ENCODE peak calls at places on chromosomes 6 and 20, in nine cellular contexts. F is fibroblast of lung, G is mammary epithelial cell, H is heart right ventricle, T is aorta, E is psoas muscle, I is tibial artery, B is cardiac muscle cell, W is pancreas. K is an unnamed sample. For H3K9me3, the result is how much of the 10 kb centered on the place peaks cover.

GRCh38 chr6:15279047-15279661 is 33.3 kb downstream of the JARID2 start:
- DNase-seq in I (no peak), H (no peak), B (no peak), E (no peak), T (no peak), W (no peak), G (no peak), F (no peak), K (no peak)

GRCh38 chr20:60035-60918 is 27.2 kb upstream of the DEFB125 start:
- DNase-seq in W (no peak), G (no peak), T (no peak), B (no peak), F (peak), E (no peak), H (no peak), I (no peak), K (no peak)

GRCh38 chr6:68279793-68280557 is 355.1 kb upstream of the ADGRB3 start:
- DNase-seq in W (no peak), B (peak), F (peak), I (no peak), H (no peak), E (no peak), T (no peak), G (no peak), K (no peak)

GRCh38 chr6:144377586-144377985 is 92.5 kb downstream of the UTRN start:
- DNase-seq in H (no peak), T (no peak), F (peak), I (no peak), B (peak), G (peak), W (no peak), E (no peak), K (no peak)

GRCh38 chr6:129750390-129750789 is 40.4 kb upstream of the ARHGAP18 start:
- DNase-seq in T (no peak), G (no peak), I (no peak), E (no peak), F (peak), W (no peak), B (peak), H (no peak), K (no peak)

GRCh38 chr6:42938987-42939809 is 9.9 kb downstream of the CNPY3 start:
- DNase-seq in B (no peak), T (no peak), I (no peak), E (no peak), F (no peak), H (no peak), G (no peak), W (peak), K (no peak)

GRCh38 chr20:62238569-62239277 is 402 bp downstream of the OSBPL2 start:
- DNase-seq in E (no peak), W (peak), F (peak), G (peak), H (no peak), B (no peak), I (no peak), T (no peak), K (no peak)

GRCh38 chr20:32474717-32474966 is 110.5 kb downstream of the NOL4L start:
- DNase-seq in I (no peak), B (no peak), H (no peak), T (no peak), W (no peak), F (no peak), E (no peak), G (no peak), K (no peak)

GRCh38 chr20:47748851-47749250 is 36.4 kb downstream of the SULF2 start:
- DNase-seq in H (no peak), I (no peak), E (no peak), G (no peak), W (no peak), T (no peak), F (no peak), B (no peak), K (no peak)

GRCh38 chr20:14335122-14335521 is 2.3 kb downstream of the FLRT3 start:
- DNase-seq in H (no peak), G (no peak), F (no peak), B (no peak), E (no peak), T (no peak), W (no peak), I (no peak), K (no peak)
- H3K4me3 ChIP-seq in H (no peak), G (peak), F (peak), B (peak), E (peak), T (no peak), W (no peak), I (no peak), K (no peak)

GRCh38 chr6:81026041-81026553 is 726.4 kb downstream of the TENT5A start:
- DNase-seq in G (no peak), W (no peak), E (no peak), I (no peak), F (no peak), T (no peak), B (no peak), H (no peak), K (no peak)

GRCh38 chr6:81023708-81024107 is 728.8 kb downstream of the TENT5A start:
- DNase-seq in I (no peak), E (no peak), H (no peak), F (no peak), T (no peak), W (no peak), B (no peak), G (no peak), K (no peak)

DNA sequence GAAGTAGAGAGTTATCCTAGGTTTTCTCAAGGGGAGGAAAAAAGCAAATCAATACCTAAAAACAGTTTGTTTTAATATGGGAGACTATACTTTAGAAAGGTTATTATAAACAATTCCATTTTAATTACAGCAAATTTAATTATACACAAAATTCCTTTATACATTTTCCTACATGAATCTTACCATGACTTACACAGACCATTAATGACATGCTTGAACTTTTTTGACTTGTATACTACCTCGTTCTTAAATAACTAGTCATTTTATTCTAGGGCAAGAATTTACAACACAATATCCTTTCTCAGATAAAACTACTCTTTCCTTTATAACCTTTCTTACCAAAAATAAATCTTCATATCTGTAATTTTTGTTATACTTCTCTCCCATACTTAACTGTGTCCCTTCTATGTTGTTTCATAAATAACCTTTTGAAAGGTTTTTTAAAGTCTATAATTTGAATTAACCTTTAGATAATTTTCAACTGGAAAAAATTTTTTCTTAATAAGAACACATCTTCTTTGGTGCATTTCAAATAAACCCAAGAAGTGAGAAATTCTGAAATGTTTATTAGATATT is 729.4 kb downstream of the TENT5A start:
- DNase-seq in T (no peak), W (no peak), H (no peak), F (peak), E (no peak), G (no peak), B (no peak), I (no peak), K (no peak)
- H3K9me3 ChIP-seq in T (under half), W (under half), H (under half), F (under half), E (under half), G (under half), B (under half), I (under half), K (under half)

GRCh38 chr20:33662172-33662571 is at the start of gene C20orf144:
- DNase-seq in B (no peak), W (peak), F (no peak), H (no peak), E (no peak), G (no peak), I (no peak), T (no peak), K (no peak)

GRCh38 chr20:33664762-33665144 is 2.0 kb upstream of the ACTL10 start:
- DNase-seq in E (no peak), W (peak), F (no peak), T (no peak), G (no peak), I (no peak), B (no peak), H (no peak), K (no peak)

GRCh38 chr20:33666293-33667244 is at the start of gene ACTL10:
- DNase-seq in B (peak), W (peak), F (peak), G (peak), E (peak), H (peak), T (peak), I (peak), K (peak)

GRCh38 chr20:33663161-33664084 is 1.3 kb downstream of the C20orf144 start:
- DNase-seq in W (peak), H (peak), I (peak), T (peak), B (peak), E (peak), G (peak), F (peak), K (peak)

GRCh38 chr20:33664085-33664761 is 2.1 kb downstream of the C20orf144 start:
- DNase-seq in E (no peak), H (no peak), T (no peak), I (no peak), G (no peak), B (no peak), F (no peak), W (peak), K (no peak)
- H3K4me3 ChIP-seq in E (peak), H (peak), T (peak), I (peak), G (peak), B (peak), F (peak), W (peak), K (peak)

GRCh38 chr6:121633309-121633708 is 197.9 kb downstream of the GJA1 start:
- DNase-seq in H (no peak), G (no peak), W (no peak), I (no peak), F (no peak), B (no peak), T (no peak), E (no peak), K (no peak)
- H3K9me3 ChIP-seq in H (under half), G (under half), W (under half), I (under half), F (under half), B (under half), T (under half), E (under half), K (under half)

DNA sequence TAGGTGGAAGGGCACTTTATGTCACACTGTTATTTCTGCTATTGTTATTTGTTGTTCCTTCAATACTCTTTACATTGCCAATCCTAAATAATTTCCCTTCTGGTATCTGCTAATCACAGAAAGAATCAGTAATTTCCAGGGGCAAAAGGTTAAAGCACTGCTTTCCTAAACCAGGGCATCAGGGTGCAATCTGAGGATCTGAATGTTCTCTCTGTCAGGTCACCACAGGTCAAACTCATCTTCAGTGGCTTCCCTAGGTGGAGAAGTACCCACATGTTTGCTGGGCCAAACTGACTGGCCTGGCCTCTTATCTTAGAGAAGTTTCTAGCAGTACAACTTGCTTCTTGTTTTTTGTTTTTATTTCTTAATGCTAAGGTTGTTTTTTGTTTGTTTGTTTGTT is 118.7 kb downstream of the OPRM1 start:
- DNase-seq in H (no peak), G (no peak), F (no peak), B (no peak), I (no peak), T (no peak), E (no peak), W (no peak), K (no peak)
- H3K4me3 ChIP-seq in H (no peak), G (no peak), F (no peak), B (no peak), I (no peak), T (no peak), E (no peak), W (no peak), K (no peak)

DNA sequence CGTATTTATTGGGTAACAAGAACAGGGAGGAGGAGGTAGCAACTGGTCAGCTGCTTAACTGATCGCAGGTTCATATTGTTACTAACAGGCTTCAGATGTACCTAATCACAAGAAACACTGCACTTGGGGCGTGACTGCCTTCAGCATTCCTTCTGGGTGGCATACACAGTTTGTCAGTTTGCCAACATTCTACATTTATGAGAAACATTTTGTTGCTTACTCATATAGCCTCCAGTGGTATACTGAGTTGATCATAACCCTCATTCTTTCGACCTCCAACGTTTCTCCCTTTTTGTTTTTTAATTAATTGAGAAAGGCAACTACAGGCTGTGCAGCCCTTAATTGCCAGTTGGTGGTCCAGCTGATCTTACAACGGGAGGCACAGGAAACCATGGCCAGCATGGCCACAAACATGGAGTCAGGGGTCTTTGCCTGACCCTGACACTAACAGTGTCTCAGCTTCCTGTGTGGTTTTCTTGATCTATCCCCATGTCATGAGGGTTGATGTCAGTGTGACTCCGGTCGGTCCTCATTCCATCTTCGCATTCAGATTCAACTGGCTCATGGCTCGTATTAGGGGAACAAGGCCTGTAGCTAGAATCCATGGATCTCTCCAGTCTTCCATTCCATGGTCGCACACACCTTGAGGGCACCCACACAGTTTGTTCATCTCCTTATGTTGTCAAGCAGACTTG is 9.4 kb downstream of the EPB41L2 start:
- DNase-seq in W (no peak), B (no peak), H (no peak), G (peak), E (no peak), F (no peak), T (no peak), I (no peak), K (no peak)
- H3K9me3 ChIP-seq in W (under half), B (under half), H (under half), G (under half), E (under half), F (under half), T (under half), I (under half), K (under half)

GRCh38 chr20:57451356-57451755 is 60.2 kb downstream of the RBM38 start:
- DNase-seq in I (no peak), T (no peak), B (no peak), E (no peak), W (no peak), G (no peak), H (no peak), F (no peak), K (no peak)
- H3K4me3 ChIP-seq in I (no peak), T (no peak), B (no peak), E (no peak), W (no peak), G (no peak), H (no peak), F (no peak), K (no peak)

DNA sequence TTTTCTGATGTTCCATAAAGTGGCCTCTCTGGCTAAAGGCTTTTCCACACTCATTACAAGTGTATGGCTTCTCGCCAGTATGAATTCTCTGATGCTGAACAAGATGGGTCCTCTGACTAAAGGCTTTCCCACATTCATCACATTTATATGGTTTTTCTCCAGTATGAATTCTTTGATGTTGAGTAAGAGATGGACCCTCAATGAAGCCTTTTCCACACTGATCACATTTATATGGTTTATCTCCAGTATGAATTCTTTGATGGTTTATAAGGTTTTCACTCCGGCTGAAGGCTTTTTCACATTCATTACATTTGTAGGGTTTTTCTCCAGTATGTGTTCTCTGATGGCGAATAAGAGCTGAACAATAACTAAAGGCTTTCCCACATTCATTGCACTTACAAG is 20.4 kb downstream of the ZNF184 start:
- DNase-seq in G (no peak), E (no peak), W (no peak), B (no peak), H (no peak), T (no peak), F (peak), I (no peak), K (no peak)
- H3K9me3 ChIP-seq in G (half or more), E (half or more), W (under half), B (under half), H (half or more), T (under half), F (under half), I (under half), K (under half)

K was measured in HAP-1.